ENCODE peak calls at places on chromosomes 1 and 21, in ten cellular contexts. One of them, this sample, is unnamed. For H3K4me1, the result is how much of the 10 kb centered on the place peaks cover.

GRCh38 chr1:12180315-12180714 is 13.5 kb downstream of the TNFRSF1B start:
- DNase-seq in mammary epithelial cell: no peak
- DNase-seq in heart left ventricle: peak
- DNase-seq in CD8-positive, alpha-beta T cell: no peak
- DNase-seq in body of pancreas: peak
- DNase-seq in psoas muscle: peak
- DNase-seq in adrenal gland: peak
- DNase-seq in tibial artery: peak
- DNase-seq in thoracic aorta: no peak
- DNase-seq in colonic mucosa: peak
- DNase-seq in this sample: no peak

GRCh38 chr1:151946366-151946764 is 37.1 kb upstream of the THEM4 start:
- DNase-seq in mammary epithelial cell: peak
- DNase-seq in heart left ventricle: no peak
- DNase-seq in CD8-positive, alpha-beta T cell: no peak
- DNase-seq in body of pancreas: no peak
- DNase-seq in psoas muscle: no peak
- DNase-seq in adrenal gland: no peak
- DNase-seq in tibial artery: no peak
- DNase-seq in thoracic aorta: no peak
- DNase-seq in colonic mucosa: no peak
- DNase-seq in this sample: no peak

GRCh38 chr1:6971048-6971447 is 185.8 kb downstream of the CAMTA1 start:
- DNase-seq in mammary epithelial cell: no peak
- DNase-seq in heart left ventricle: no peak
- DNase-seq in CD8-positive, alpha-beta T cell: no peak
- DNase-seq in body of pancreas: no peak
- DNase-seq in psoas muscle: no peak
- DNase-seq in adrenal gland: no peak
- DNase-seq in tibial artery: no peak
- DNase-seq in thoracic aorta: no peak
- DNase-seq in colonic mucosa: no peak
- DNase-seq in this sample: no peak

GRCh38 chr1:79375352-79375751 is 368.8 kb upstream of the ADGRL4 start:
- DNase-seq in mammary epithelial cell: no peak
- DNase-seq in heart left ventricle: no peak
- DNase-seq in CD8-positive, alpha-beta T cell: no peak
- DNase-seq in body of pancreas: no peak
- DNase-seq in psoas muscle: no peak
- DNase-seq in adrenal gland: no peak
- DNase-seq in tibial artery: no peak
- DNase-seq in thoracic aorta: no peak
- DNase-seq in colonic mucosa: no peak
- DNase-seq in this sample: no peak

GRCh38 chr1:155978325-155978972 is at the start of gene ARHGEF2:
- DNase-seq in mammary epithelial cell: peak
- DNase-seq in heart left ventricle: peak
- DNase-seq in CD8-positive, alpha-beta T cell: peak
- DNase-seq in body of pancreas: peak
- DNase-seq in psoas muscle: peak
- DNase-seq in adrenal gland: peak
- DNase-seq in tibial artery: peak
- DNase-seq in thoracic aorta: peak
- DNase-seq in colonic mucosa: peak
- DNase-seq in this sample: peak

GRCh38 chr1:230752407-230752806 is 5.2 kb downstream of the CAPN9 start:
- DNase-seq in mammary epithelial cell: no peak
- DNase-seq in heart left ventricle: no peak
- DNase-seq in CD8-positive, alpha-beta T cell: no peak
- DNase-seq in body of pancreas: peak
- DNase-seq in psoas muscle: no peak
- DNase-seq in adrenal gland: no peak
- DNase-seq in tibial artery: no peak
- DNase-seq in thoracic aorta: no peak
- DNase-seq in colonic mucosa: peak
- DNase-seq in this sample: no peak

GRCh38 chr1:179197690-179198297 is 31.7 kb downstream of the ABL2 start:
- DNase-seq in mammary epithelial cell: no peak
- DNase-seq in heart left ventricle: no peak
- DNase-seq in CD8-positive, alpha-beta T cell: no peak
- DNase-seq in body of pancreas: no peak
- DNase-seq in psoas muscle: no peak
- DNase-seq in adrenal gland: no peak
- DNase-seq in tibial artery: no peak
- DNase-seq in thoracic aorta: no peak
- DNase-seq in colonic mucosa: no peak
- DNase-seq in this sample: no peak

GRCh38 chr1:110647254-110647891 is 27.4 kb downstream of the KCNA3 start:
- DNase-seq in mammary epithelial cell: no peak
- DNase-seq in heart left ventricle: no peak
- DNase-seq in CD8-positive, alpha-beta T cell: no peak
- DNase-seq in body of pancreas: no peak
- DNase-seq in psoas muscle: no peak
- DNase-seq in adrenal gland: no peak
- DNase-seq in tibial artery: no peak
- DNase-seq in thoracic aorta: no peak
- DNase-seq in colonic mucosa: no peak
- DNase-seq in this sample: no peak

GRCh38 chr1:67814121-67814772 is 19.0 kb downstream of the GNG12 start:
- DNase-seq in mammary epithelial cell: no peak
- DNase-seq in heart left ventricle: no peak
- DNase-seq in CD8-positive, alpha-beta T cell: no peak
- DNase-seq in body of pancreas: no peak
- DNase-seq in psoas muscle: no peak
- DNase-seq in adrenal gland: no peak
- DNase-seq in tibial artery: no peak
- DNase-seq in thoracic aorta: no peak
- DNase-seq in colonic mucosa: no peak
- DNase-seq in this sample: peak

GRCh38 chr1:197912739-197913494 is 4.3 kb upstream of the LHX9 start:
- DNase-seq in mammary epithelial cell: no peak
- DNase-seq in heart left ventricle: no peak
- DNase-seq in CD8-positive, alpha-beta T cell: no peak
- DNase-seq in body of pancreas: no peak
- DNase-seq in psoas muscle: no peak
- DNase-seq in adrenal gland: no peak
- DNase-seq in tibial artery: no peak
- DNase-seq in thoracic aorta: no peak
- DNase-seq in colonic mucosa: no peak
- DNase-seq in this sample: no peak
- H3K4me3 ChIP-seq in mammary epithelial cell: no peak
- H3K4me3 ChIP-seq in heart left ventricle: no peak
- H3K4me3 ChIP-seq in CD8-positive, alpha-beta T cell: no peak
- H3K4me3 ChIP-seq in body of pancreas: no peak
- H3K4me3 ChIP-seq in psoas muscle: peak
- H3K4me3 ChIP-seq in adrenal gland: no peak
- H3K4me3 ChIP-seq in tibial artery: no peak
- H3K4me3 ChIP-seq in thoracic aorta: peak
- H3K4me3 ChIP-seq in colonic mucosa: no peak
- H3K4me3 ChIP-seq in this sample: no peak

DNA sequence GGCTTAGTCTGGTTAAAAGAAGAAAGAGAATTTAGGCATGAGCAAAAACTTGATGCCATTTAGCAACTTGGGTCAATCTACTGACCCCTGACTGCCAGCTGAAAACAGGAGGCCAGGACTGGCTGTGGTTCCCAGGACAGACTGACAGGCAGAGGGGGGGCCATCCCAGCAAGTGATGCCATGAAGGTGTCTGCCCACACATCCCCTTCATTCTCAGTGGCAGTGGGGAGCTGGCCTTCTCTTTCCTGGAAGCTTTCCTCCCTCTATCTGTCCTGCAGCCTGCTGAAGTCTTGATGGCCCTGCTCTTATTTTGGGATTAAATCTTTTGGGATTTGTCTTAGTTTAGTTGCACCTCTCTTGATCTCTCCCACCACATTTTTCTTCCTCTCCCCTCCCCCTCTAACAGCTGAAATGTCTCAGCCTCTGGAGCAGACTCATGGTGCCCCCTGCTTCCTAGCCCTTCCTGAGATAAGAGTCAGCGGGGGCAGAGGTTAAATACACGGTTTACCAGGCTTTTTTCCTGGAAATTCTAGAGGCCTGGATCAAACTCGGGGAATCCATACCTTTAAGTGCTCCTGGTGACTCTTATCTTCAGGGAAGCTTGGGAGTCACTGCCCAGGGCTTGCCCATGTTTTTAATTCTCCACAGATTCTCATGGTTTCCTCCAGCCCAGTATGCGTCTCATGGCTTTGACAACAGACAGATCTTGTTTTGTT is 99.5 kb upstream of the TSPAN2 start:
- DNase-seq in mammary epithelial cell: no peak
- DNase-seq in heart left ventricle: no peak
- DNase-seq in CD8-positive, alpha-beta T cell: no peak
- DNase-seq in body of pancreas: no peak
- DNase-seq in psoas muscle: no peak
- DNase-seq in adrenal gland: no peak
- DNase-seq in tibial artery: no peak
- DNase-seq in thoracic aorta: no peak
- DNase-seq in colonic mucosa: no peak
- DNase-seq in this sample: no peak
- H3K27ac ChIP-seq in mammary epithelial cell: peak
- H3K27ac ChIP-seq in heart left ventricle: no peak
- H3K27ac ChIP-seq in CD8-positive, alpha-beta T cell: no peak
- H3K27ac ChIP-seq in body of pancreas: no peak
- H3K27ac ChIP-seq in psoas muscle: peak
- H3K27ac ChIP-seq in adrenal gland: no peak
- H3K27ac ChIP-seq in tibial artery: peak
- H3K27ac ChIP-seq in thoracic aorta: peak
- H3K27ac ChIP-seq in colonic mucosa: no peak
- H3K27ac ChIP-seq in this sample: peak

DNA sequence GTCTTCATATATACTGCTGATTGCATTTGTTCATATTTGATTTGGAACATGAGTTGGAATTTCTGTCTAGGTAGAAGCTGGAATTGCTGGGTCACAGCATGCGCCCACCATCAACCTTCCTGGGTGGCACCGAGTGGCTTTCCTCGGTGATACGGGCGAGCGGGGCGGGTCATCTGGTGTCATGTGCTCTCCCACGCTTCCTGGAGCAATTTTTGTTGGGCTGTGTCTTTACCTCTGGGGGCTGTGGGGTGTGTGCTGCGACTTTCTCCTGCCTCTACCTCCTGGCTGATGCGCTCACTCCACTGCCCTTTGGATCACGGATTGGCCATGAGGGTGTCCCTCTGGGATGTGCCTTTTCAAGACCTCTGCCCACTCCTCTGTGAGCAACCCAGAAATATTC is 108.7 kb upstream of the COL6A1 start:
- DNase-seq in mammary epithelial cell: no peak
- DNase-seq in heart left ventricle: no peak
- DNase-seq in CD8-positive, alpha-beta T cell: no peak
- DNase-seq in body of pancreas: no peak
- DNase-seq in psoas muscle: no peak
- DNase-seq in adrenal gland: no peak
- DNase-seq in tibial artery: no peak
- DNase-seq in thoracic aorta: no peak
- DNase-seq in colonic mucosa: no peak
- DNase-seq in this sample: no peak
- H3K4me1 ChIP-seq in mammary epithelial cell: under half
- H3K4me1 ChIP-seq in heart left ventricle: under half
- H3K4me1 ChIP-seq in CD8-positive, alpha-beta T cell: under half
- H3K4me1 ChIP-seq in body of pancreas: under half
- H3K4me1 ChIP-seq in psoas muscle: under half
- H3K4me1 ChIP-seq in adrenal gland: under half
- H3K4me1 ChIP-seq in tibial artery: under half
- H3K4me1 ChIP-seq in thoracic aorta: under half
- H3K4me1 ChIP-seq in colonic mucosa: under half
- H3K4me1 ChIP-seq in this sample: under half

GRCh38 chr1:58402444-58402843 is 144.1 kb downstream of the OMA1 start:
- DNase-seq in mammary epithelial cell: no peak
- DNase-seq in heart left ventricle: no peak
- DNase-seq in CD8-positive, alpha-beta T cell: no peak
- DNase-seq in body of pancreas: no peak
- DNase-seq in psoas muscle: no peak
- DNase-seq in adrenal gland: no peak
- DNase-seq in tibial artery: no peak
- DNase-seq in thoracic aorta: no peak
- DNase-seq in colonic mucosa: no peak
- DNase-seq in this sample: no peak
- H3K4me3 ChIP-seq in mammary epithelial cell: no peak
- H3K4me3 ChIP-seq in heart left ventricle: no peak
- H3K4me3 ChIP-seq in CD8-positive, alpha-beta T cell: no peak
- H3K4me3 ChIP-seq in body of pancreas: no peak
- H3K4me3 ChIP-seq in psoas muscle: no peak
- H3K4me3 ChIP-seq in adrenal gland: no peak
- H3K4me3 ChIP-seq in tibial artery: no peak
- H3K4me3 ChIP-seq in thoracic aorta: peak
- H3K4me3 ChIP-seq in colonic mucosa: no peak
- H3K4me3 ChIP-seq in this sample: no peak

GRCh38 chr1:1081311-1082238 is 7.5 kb upstream of the RNF223 start:
- DNase-seq in mammary epithelial cell: no peak
- DNase-seq in heart left ventricle: peak
- DNase-seq in CD8-positive, alpha-beta T cell: no peak
- DNase-seq in body of pancreas: peak
- DNase-seq in psoas muscle: peak
- DNase-seq in adrenal gland: peak
- DNase-seq in tibial artery: peak
- DNase-seq in thoracic aorta: no peak
- DNase-seq in colonic mucosa: no peak
- DNase-seq in this sample: no peak
- H3K27ac ChIP-seq in mammary epithelial cell: no peak
- H3K27ac ChIP-seq in heart left ventricle: no peak
- H3K27ac ChIP-seq in CD8-positive, alpha-beta T cell: no peak
- H3K27ac ChIP-seq in body of pancreas: no peak
- H3K27ac ChIP-seq in psoas muscle: no peak
- H3K27ac ChIP-seq in adrenal gland: no peak
- H3K27ac ChIP-seq in tibial artery: no peak
- H3K27ac ChIP-seq in thoracic aorta: no peak
- H3K27ac ChIP-seq in colonic mucosa: no peak
- H3K27ac ChIP-seq in this sample: no peak